ENCODE peak calls at places on chromosomes 13 and 19, in four cellular contexts. N is IMR-90, C is H9, W is mesendoderm. M is an unnamed sample.

GRCh38 chr13:34020388-34020787 is 202.4 kb downstream of the RFC3 start:
- DNase-seq in N (no peak), C (no peak), W (no peak), M (no peak)

GRCh38 chr19:28981994-28982393 is 231.0 kb downstream of the UQCRFS1 start:
- DNase-seq in N (no peak), C (no peak), W (no peak), M (no peak)

GRCh38 chr19:2603320-2603719 is 99.2 kb downstream of the GNG7 start:
- DNase-seq in N (no peak), C (peak; percentile 56), W (peak; percentile 85), M (no peak)

GRCh38 chr13:108200781-108201398 is 14.4 kb downstream of the LIG4 start:
- DNase-seq in N (peak; percentile 43), C (no peak), W (no peak), M (no peak)

GRCh38 chr19:39032164-39032918 is at the start of gene FBXO27:
- DNase-seq in N (no peak), C (peak; percentile 94), W (peak; percentile 81), M (no peak)

GRCh38 chr13:28401303-28402056 is 93.4 kb downstream of the FLT1 start:
- DNase-seq in N (peak; percentile 75), C (no peak), W (no peak), M (no peak)

GRCh38 chr19:1707240-1707639 is 46.1 kb upstream of the ONECUT3 start:
- DNase-seq in N (no peak), C (no peak), W (no peak), M (no peak)

GRCh38 chr19:50906217-50906616 is 5.0 kb downstream of the KLK4 start:
- DNase-seq in N (no peak), C (peak; percentile 77), W (peak; percentile 71), M (peak; percentile 83)

GRCh38 chr13:34941835-34942731 is at the start of gene NBEA:
- DNase-seq in N (peak; percentile 38), C (peak; percentile 85), W (peak; percentile 84), M (peak; percentile 98)

GRCh38 chr13:93903909-93904308 is 575.6 kb downstream of the DCT start:
- DNase-seq in N (peak; percentile 83), C (no peak), W (no peak), M (no peak)

GRCh38 chr19:9945319-9945966 is 9.1 kb upstream of the OLFM2 start:
- DNase-seq in N (peak; percentile 100), C (peak; percentile 57), W (peak; percentile 51), M (no peak)

GRCh38 chr19:5286465-5287029 is 54.1 kb downstream of the PTPRS start:
- DNase-seq in N (no peak), C (no peak), W (no peak), M (no peak)

GRCh38 chr13:65912516-65912915 is 1317.6 kb downstream of the PCDH9 start:
- DNase-seq in N (no peak), C (no peak), W (no peak), M (no peak)

GRCh38 chr13:52852444-52852843 is 4.0 kb upstream of the PCDH8 start:
- DNase-seq in N (no peak), C (no peak), W (no peak), M (no peak)

GRCh38 chr13:94706854-94707399 is 5.4 kb downstream of the SOX21 start:
- DNase-seq in N (no peak), C (no peak), W (no peak), M (no peak)

GRCh38 chr19:36046443-36047050 is 7.5 kb downstream of the THAP8 start:
- DNase-seq in N (no peak), C (no peak), W (no peak), M (no peak)

GRCh38 chr19:7575426-7576040 is 20.1 kb upstream of the CAMSAP3 start:
- DNase-seq in N (no peak), C (no peak), W (no peak), M (no peak)

GRCh38 chr19:17117250-17117789 is 41.7 kb downstream of the MYO9B start:
- DNase-seq in N (no peak), C (no peak), W (no peak), M (no peak)

GRCh38 chr13:39401091-39401647 is 201.8 kb downstream of the LHFPL6 start:
- DNase-seq in N (no peak), C (no peak), W (no peak), M (no peak)

GRCh38 chr19:3604227-3604986 is 2.3 kb downstream of the TBXA2R start:
- DNase-seq in N (no peak), C (no peak), W (no peak), M (no peak)

GRCh38 chr19:44710483-44710882 is 11.5 kb downstream of the CEACAM16 start:
- DNase-seq in N (no peak), C (no peak), W (no peak), M (no peak)

DNA sequence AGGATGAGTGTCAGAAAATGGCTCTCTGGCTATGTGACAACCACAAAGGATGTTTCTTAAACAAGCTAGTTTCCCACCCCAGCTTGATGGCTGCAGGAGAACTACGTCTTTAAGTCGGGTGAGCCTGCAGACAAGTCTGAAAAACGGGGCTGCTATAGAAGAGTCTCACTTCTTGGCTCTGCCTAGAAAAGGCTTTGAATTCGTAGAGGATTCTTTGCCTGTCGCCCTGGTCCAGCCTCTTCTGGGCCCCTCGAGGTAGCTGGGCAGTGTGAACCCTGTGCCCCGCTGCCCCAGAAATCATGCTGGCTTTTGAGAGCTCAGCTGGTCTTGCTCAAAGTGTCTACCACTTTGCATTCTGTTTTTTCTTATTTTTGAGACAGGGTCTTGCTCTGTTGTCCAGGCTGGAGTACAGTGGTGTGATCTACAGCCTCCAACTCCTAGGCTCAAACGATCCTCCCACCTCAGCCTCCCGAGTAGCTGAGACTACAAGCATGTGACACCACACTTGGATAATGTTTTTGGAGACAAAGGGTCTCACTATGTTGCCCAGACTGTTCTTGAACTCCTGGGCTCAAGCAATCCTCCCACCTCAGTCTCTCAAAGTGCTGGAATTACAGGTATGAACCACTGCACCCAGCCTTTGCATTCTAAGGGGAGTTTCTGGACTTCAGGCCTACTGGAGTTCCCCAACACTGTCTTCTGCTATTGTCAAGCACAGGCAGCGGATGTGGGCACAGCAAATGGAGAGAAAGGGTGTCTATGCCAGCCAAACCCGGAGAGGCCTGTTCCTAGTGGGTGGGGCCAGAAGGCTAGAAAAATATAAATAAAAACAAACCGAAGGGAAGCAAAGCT is 6.5 kb downstream of the CEBPA start:
- DNase-seq in N (no peak), C (no peak), W (no peak), M (no peak)
- H3K56ac ChIP-seq in N (no peak overlapping the region), C (no peak overlapping the region), W (no peak overlapping the region), M (no peak overlapping the region)

GRCh38 chr13:90222758-90223157 is 1124.7 kb upstream of the MIR17HG start:
- DNase-seq in N (no peak), C (no peak), W (no peak), M (no peak)

GRCh38 chr13:90217275-90217674 is 1130.2 kb upstream of the MIR17HG start:
- DNase-seq in N (no peak), C (no peak), W (no peak), M (no peak)
- H3K56ac ChIP-seq in N (no peak overlapping the region), C (no peak overlapping the region), W (no peak overlapping the region), M (no peak overlapping the region)

GRCh38 chr19:19587776-19588175 is 30.7 kb downstream of the PBX4 start:
- DNase-seq in N (no peak), C (no peak), W (no peak), M (no peak)
- H3K56ac ChIP-seq in N (no peak overlapping the region), C (no peak overlapping the region), W (no peak overlapping the region), M (no peak overlapping the region)

GRCh38 chr13:20015763-20016162 is 57.2 kb downstream of the ZMYM2 start:
- DNase-seq in N (no peak), C (no peak), W (no peak), M (no peak)
- H3K56ac ChIP-seq in N (no peak overlapping the region), C (no peak overlapping the region), W (no peak overlapping the region), M (no peak overlapping the region)

GRCh38 chr19:42496551-42497133 is 31.6 kb downstream of the CEACAM1 start:
- DNase-seq in N (no peak), C (no peak), W (no peak), M (no peak)

GRCh38 chr19:42495663-42496062 is 32.6 kb downstream of the CEACAM1 start:
- DNase-seq in N (no peak), C (no peak), W (no peak), M (no peak)

GRCh38 chr19:42501733-42502132 is 26.5 kb downstream of the CEACAM1 start:
- DNase-seq in N (no peak), C (no peak), W (no peak), M (no peak)

GRCh38 chr19:42497492-42498226 is 30.6 kb downstream of the CEACAM1 start:
- DNase-seq in N (no peak), C (no peak), W (no peak), M (no peak)

GRCh38 chr19:42498387-42498786 is 29.9 kb downstream of the CEACAM1 start:
- DNase-seq in N (no peak), C (no peak), W (no peak), M (no peak)
- H3K56ac ChIP-seq in N (no peak overlapping the region), C (no peak overlapping the region), W (no peak overlapping the region), M (no peak overlapping the region)

GRCh38 chr13:102978168-102978567 is 88.0 kb downstream of the SLC10A2 start:
- DNase-seq in N (no peak), C (no peak), W (no peak), M (no peak)

DNA sequence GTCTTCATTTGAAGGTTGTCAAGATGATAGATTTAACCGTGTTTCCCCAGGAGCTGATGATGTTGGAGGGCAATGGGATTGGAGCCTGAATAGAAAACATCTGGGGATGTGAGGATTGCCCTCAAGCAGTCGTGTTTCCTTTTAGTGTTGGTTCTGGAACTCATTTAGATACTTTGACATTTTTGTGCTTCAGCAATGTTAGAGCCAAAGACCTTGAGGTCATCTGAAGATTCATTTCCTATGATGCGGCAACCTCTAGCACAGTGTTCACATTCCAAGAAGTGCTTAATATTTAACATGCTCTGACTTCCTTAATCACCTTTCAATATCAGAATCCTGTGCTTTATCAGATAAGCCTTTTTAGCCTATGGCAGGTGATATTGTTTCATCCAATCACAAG is 82.7 kb downstream of the SLC10A2 start:
- DNase-seq in N (no peak), C (no peak), W (no peak), M (no peak)
- H3K56ac ChIP-seq in N (no peak overlapping the region), C (no peak overlapping the region), W (no peak overlapping the region), M (no peak overlapping the region)

DNA sequence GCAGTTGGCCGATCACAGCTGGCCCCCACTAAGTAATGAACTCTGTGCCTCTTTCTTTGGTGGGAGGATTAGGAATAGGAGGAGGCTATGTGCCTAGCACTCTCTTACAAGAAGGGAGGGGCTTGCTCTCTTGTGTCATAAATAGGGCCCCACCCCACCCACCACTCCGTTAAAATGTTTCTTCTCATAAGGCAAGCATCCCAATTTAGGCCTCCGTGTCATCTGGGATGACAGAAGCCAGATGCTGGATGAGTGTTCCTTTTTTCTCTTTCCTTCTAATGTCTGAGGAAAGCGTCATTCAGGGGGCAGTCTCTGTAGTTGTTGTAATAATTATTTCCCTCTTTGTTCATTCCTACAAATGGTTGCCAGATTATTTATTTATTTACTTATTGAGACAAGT is at the start of gene LIPE:
- DNase-seq in N (no peak), C (no peak), W (no peak), M (no peak)
- H3K56ac ChIP-seq in N (no peak within 1 kb of the TSS), C (no peak within 1 kb of the TSS), W (no peak within 1 kb of the TSS), M (no peak within 1 kb of the TSS)

M was measured in H1.